ENCODE peak calls at places on chromosomes 1 and 21, in four cellular contexts. Y, D, L and E are unnamed samples.

GRCh38 chr1:154567386-154568164 is at the start of gene CHRNB2:
- DNase-seq in Y (peak; percentile 22), D (peak; percentile 93), L (peak; percentile 15), E (peak; percentile 92)

GRCh38 chr1:61241864-61242472 is 159.6 kb downstream of the NFIA start:
- DNase-seq in Y (no peak), D (no peak), L (no peak), E (no peak)

GRCh38 chr21:43925609-43926008 is 60.6 kb downstream of the AGPAT3 start:
- DNase-seq in Y (no peak), D (no peak), L (no peak), E (no peak)

GRCh38 chr1:147504801-147505303 is 36.4 kb upstream of the BCL9 start:
- DNase-seq in Y (no peak), D (peak; percentile 21), L (no peak), E (peak; percentile 85)

GRCh38 chr1:7567376-7567775 is 203.7 kb upstream of the VAMP3 start:
- DNase-seq in Y (no peak), D (no peak), L (no peak), E (no peak)

GRCh38 chr1:188220051-188220450 is 1391.3 kb downstream of the PLA2G4A start:
- DNase-seq in Y (no peak), D (no peak), L (no peak), E (no peak)

GRCh38 chr21:45470087-45470515 is 65.1 kb downstream of the COL18A1 start:
- DNase-seq in Y (no peak), D (no peak), L (no peak), E (no peak)

GRCh38 chr1:95232646-95233320 is 1.2 kb upstream of the RWDD3 start:
- DNase-seq in Y (no peak), D (no peak), L (no peak), E (no peak)

GRCh38 chr1:20470174-20470573 is 15.8 kb downstream of the CAMK2N1 start:
- DNase-seq in Y (no peak), D (no peak), L (no peak), E (no peak)

GRCh38 chr1:203630697-203631096 is 4.1 kb downstream of the ATP2B4 start:
- DNase-seq in Y (no peak), D (no peak), L (no peak), E (no peak)

GRCh38 chr1:10693497-10694273 is 102.8 kb downstream of the CASZ1 start:
- DNase-seq in Y (no peak), D (peak; percentile 59), L (no peak), E (peak; percentile 50)

GRCh38 chr1:9316080-9316444 is 23.4 kb downstream of the SPSB1 start:
- DNase-seq in Y (peak; percentile 31), D (no peak), L (no peak), E (no peak)

GRCh38 chr1:27785763-27786162 is 12.7 kb downstream of the STX12 start:
- DNase-seq in Y (no peak), D (no peak), L (no peak), E (no peak)

GRCh38 chr21:15060776-15061175 is 4.0 kb downstream of the NRIP1 start:
- DNase-seq in Y (no peak), D (peak; percentile 24), L (no peak), E (no peak)

GRCh38 chr1:96865731-96866684 is 144.4 kb downstream of the PTBP2 start:
- DNase-seq in Y (peak; percentile 60), D (no peak), L (no peak), E (no peak)

DNA sequence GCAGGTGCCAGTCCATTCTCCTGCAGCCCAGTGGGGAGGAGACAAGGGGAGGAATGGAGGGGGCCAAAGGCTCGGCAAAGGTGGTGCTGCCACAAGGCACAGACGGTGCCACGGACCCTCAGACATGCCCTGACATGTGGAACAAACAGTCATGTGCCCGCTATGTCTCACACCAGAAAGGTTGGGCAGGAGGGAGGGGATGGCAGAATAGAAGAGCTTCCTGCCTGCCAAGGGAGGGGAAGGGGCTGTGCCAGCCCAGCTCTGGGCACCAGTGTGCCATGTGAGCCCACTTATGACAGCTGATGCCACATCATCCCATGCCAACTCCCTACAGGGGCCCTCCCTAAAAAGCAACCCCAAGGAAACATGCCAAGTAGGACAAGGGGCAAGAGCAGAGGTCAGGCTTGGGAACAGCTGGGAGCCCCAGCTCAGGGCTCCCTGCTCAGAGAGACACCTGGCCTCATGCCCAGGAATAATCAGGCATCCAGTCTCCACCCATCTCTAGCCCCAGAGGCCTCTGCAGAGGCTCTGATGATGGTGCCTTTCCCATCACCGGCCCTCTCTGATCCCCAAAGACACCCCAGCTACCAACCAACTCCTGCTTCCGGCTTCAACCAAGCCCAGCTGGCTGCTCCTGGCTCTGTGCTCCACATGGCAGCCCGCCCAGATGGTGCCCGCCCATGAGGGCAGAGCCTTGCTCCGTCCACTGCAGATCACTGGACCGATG is 10.4 kb downstream of the ADGRB2 start:
- DNase-seq in Y (no peak), D (no peak), L (no peak), E (no peak)
- TF ChIP-seq NR3C1 in Y (no peak), D (no peak), L (no peak), E (no peak)

GRCh38 chr1:38603907-38604306 is 255.7 kb downstream of the RRAGC start:
- DNase-seq in Y (no peak), D (no peak), L (no peak), E (no peak)
- TF ChIP-seq NR3C1 in Y (no peak), D (no peak), L (no peak), E (no peak)

DNA sequence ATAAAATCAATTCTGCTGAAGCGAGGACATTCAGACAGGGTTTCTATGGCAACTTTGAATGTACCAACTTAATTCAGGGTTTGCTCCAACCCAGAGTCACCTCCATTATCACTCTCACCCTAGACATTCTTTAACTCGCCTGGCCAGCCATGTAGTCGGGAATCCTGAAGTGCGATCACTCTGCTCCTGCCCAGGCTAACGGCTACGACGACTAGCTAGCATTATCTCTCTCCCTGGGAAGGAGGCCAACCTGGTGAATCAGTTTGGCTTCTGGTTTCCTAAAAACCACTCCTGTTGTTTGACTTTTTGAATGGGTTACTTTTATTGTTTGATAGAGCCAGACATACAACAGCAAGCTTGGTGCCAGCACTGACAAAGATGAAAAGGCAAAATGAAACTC is 38.9 kb upstream of the ZBTB18 start:
- DNase-seq in Y (no peak), D (no peak), L (no peak), E (no peak)
- TF ChIP-seq NR3C1 in Y (no peak), D (no peak), L (no peak), E (no peak)

DNA sequence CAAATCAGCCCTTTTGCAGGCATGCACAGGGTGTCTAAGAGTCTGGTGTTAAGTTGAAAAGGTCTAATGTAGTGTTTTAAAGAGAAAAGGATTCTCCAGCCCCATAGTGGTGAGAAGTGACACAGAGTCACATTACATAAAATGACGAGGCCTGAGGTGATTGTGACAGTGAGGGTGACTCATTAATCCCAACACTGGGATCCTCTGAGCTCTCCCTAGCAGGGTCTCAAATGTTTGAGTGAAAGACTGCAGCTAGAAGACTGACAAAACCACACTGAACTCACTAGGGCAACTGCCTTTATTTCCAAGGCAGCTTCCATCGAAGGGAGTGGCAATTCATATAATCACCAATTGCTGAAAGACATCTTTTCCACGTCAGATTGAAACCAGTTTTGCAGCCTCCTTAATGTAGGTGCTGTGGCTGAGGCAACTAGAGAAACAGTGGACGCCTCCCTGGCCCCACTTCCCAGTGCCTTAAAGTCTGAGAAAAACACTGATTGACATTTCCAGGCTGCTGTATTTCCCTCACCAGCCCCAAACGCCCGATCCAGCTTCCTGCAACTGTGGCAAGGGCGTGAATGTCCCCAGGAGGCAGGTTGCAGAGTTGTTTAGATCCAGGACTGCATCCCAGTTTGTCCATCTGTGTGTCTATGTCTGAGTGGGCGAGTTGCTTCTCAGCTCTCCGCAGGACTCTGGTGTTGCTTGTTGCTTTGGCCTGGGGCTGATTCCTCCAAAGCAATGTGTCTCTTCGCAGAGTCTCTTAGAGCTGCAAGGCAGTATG is 81.4 kb downstream of the RUNX1 start:
- DNase-seq in Y (no peak), D (peak; percentile 37), L (peak; percentile 42), E (no peak)
- TF ChIP-seq NR3C1 in Y (no peak), D (no peak), L (no peak), E (no peak)

GRCh38 chr1:167291539-167292195 is 71.0 kb downstream of the POU2F1 start:
- DNase-seq in Y (no peak), D (no peak), L (no peak), E (no peak)

GRCh38 chr1:167297222-167298214 is 76.8 kb downstream of the POU2F1 start:
- DNase-seq in Y (peak; percentile 33), D (no peak), L (peak; percentile 91), E (no peak)

GRCh38 chr1:167293057-167293456 is 72.4 kb downstream of the POU2F1 start:
- DNase-seq in Y (no peak), D (no peak), L (no peak), E (no peak)

GRCh38 chr1:167292216-167292615 is 71.5 kb downstream of the POU2F1 start:
- DNase-seq in Y (no peak), D (no peak), L (no peak), E (no peak)

DNA sequence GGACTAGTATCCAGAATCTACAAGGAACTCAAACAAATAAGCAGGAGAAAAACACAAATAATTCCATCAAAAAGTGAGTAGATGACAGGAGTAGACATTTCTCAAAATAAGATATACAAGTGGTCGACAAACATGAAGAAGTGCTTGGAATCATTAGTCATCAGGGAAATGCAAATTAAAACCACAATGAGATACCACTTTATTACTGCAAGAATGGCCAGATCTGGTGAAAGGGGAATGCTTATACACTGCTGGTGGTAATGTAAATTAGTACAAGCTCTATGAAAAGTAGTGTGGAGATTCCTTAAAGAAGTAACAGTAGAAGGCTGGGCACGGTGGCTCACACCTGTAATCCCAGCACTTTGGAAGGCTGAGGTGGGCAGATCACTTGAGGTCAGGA is 73.8 kb downstream of the POU2F1 start:
- DNase-seq in Y (no peak), D (no peak), L (no peak), E (no peak)
- TF ChIP-seq NR3C1 in Y (no peak), D (no peak), L (no peak), E (no peak)

GRCh38 chr1:47439151-47440051 is 1.6 kb downstream of the FOXD2 start:
- DNase-seq in Y (no peak), D (no peak), L (no peak), E (no peak)
- TF ChIP-seq NR3C1 in Y (no peak), D (no peak), L (no peak), E (no peak)